ENCODE peak calls at places on chromosomes 1 and 21, in four cellular contexts. G is epithelial cell of prostate, T is SK-MEL-5, N is Calu3. R is an unnamed sample.

GRCh38 chr1:155038602-155039307 is 5.1 kb downstream of the DCST1 start:
- DNase-seq in T (no peak), N (no peak), G (peak), R (no peak)

GRCh38 chr1:98741164-98741563 is 79.6 kb downstream of the SNX7 start:
- DNase-seq in T (no peak), G (no peak), N (no peak), R (no peak)

GRCh38 chr1:21909787-21910503 is 27.2 kb downstream of the HSPG2 start:
- DNase-seq in G (no peak), T (no peak), N (no peak), R (no peak)

GRCh38 chr21:25283720-25284119 is 323.6 kb downstream of the MRPL39 start:
- DNase-seq in T (peak), N (no peak), G (no peak), R (peak)

GRCh38 chr1:33655496-33655895 is 183.1 kb downstream of the ZSCAN20 start:
- DNase-seq in T (no peak), N (no peak), G (no peak), R (peak)

GRCh38 chr1:165152727-165153126 is 203.8 kb downstream of the LMX1A start:
- DNase-seq in T (peak), G (no peak), N (peak), R (no peak)

GRCh38 chr1:93339171-93339697 is 6.5 kb upstream of the DR1 start:
- DNase-seq in N (no peak), T (no peak), G (no peak), R (no peak)

GRCh38 chr1:116891396-116892072 is 18.2 kb upstream of the PTGFRN start:
- DNase-seq in T (no peak), G (no peak), N (no peak), R (no peak)

GRCh38 chr1:31584869-31585735 is 8.8 kb downstream of the TINAGL1 start:
- DNase-seq in G (no peak), N (no peak), T (no peak), R (no peak)

GRCh38 chr1:53359934-53360276 is 32.0 kb upstream of the LRP8 start:
- DNase-seq in T (no peak), N (no peak), G (no peak), R (no peak)

GRCh38 chr1:117825414-117825813 is 104.0 kb downstream of the GDAP2 start:
- DNase-seq in G (no peak), T (no peak), N (no peak), R (peak)

GRCh38 chr1:24972257-24973242 is 42.5 kb upstream of the RUNX3 start:
- DNase-seq in N (no peak), T (no peak), G (no peak), R (no peak)

GRCh38 chr1:213122514-213122929 is 71.5 kb downstream of the RPS6KC1 start:
- DNase-seq in T (peak), G (no peak), N (peak), R (no peak)

GRCh38 chr21:43374228-43374885 is 52.6 kb downstream of the SIK1 start:
- DNase-seq in T (no peak), N (no peak), G (no peak), R (no peak)

GRCh38 chr21:14617836-14618235 is 71.7 kb upstream of the SAMSN1 start:
- DNase-seq in T (no peak), N (no peak), G (no peak), R (no peak)

R was measured in body of pancreas.